ENCODE peak calls at places on chromosomes 1 and 21, in five cellular contexts. One of them, this sample, is unnamed.

GRCh38 chr1:86018311-86018923 is 138.2 kb downstream of the COL24A1 start:
- DNase-seq in neuronal stem cell: peak; percentile 26
- DNase-seq in IMR-90: peak; percentile 23
- DNase-seq in H9: no peak
- DNase-seq in mesenchymal stem cell: peak; percentile 49
- DNase-seq in this sample: peak; percentile 14

GRCh38 chr1:148309940-148310500 is 157.9 kb upstream of the NBPF11 start:
- DNase-seq in neuronal stem cell: no peak
- DNase-seq in IMR-90: no peak
- DNase-seq in H9: no peak
- DNase-seq in mesenchymal stem cell: no peak
- DNase-seq in this sample: no peak

GRCh38 chr1:66070491-66070890 is 277.8 kb downstream of the PDE4B start:
- DNase-seq in neuronal stem cell: no peak
- DNase-seq in IMR-90: no peak
- DNase-seq in H9: no peak
- DNase-seq in mesenchymal stem cell: no peak
- DNase-seq in this sample: no peak

GRCh38 chr1:81304187-81304586 is 496.5 kb upstream of the ADGRL2 start:
- DNase-seq in neuronal stem cell: no peak
- DNase-seq in IMR-90: peak; percentile 51
- DNase-seq in H9: no peak
- DNase-seq in mesenchymal stem cell: peak; percentile 72
- DNase-seq in this sample: no peak

GRCh38 chr1:77514871-77515776 is 167.3 kb downstream of the ZZZ3 start:
- DNase-seq in neuronal stem cell: no peak
- DNase-seq in IMR-90: peak; percentile 54
- DNase-seq in H9: peak; percentile 87
- DNase-seq in mesenchymal stem cell: peak; percentile 72
- DNase-seq in this sample: peak; percentile 89

GRCh38 chr1:19639999-19640362 is 4.1 kb upstream of the NBL1 start:
- DNase-seq in neuronal stem cell: no peak
- DNase-seq in IMR-90: peak; percentile 34
- DNase-seq in H9: no peak
- DNase-seq in mesenchymal stem cell: peak; percentile 51
- DNase-seq in this sample: no peak

GRCh38 chr21:38258803-38259485 is 2.2 kb downstream of the KCNJ15 start:
- DNase-seq in neuronal stem cell: no peak
- DNase-seq in IMR-90: peak; percentile 98
- DNase-seq in H9: no peak
- DNase-seq in mesenchymal stem cell: peak; percentile 68
- DNase-seq in this sample: peak; percentile 84

GRCh38 chr1:56400526-56400925 is 178.8 kb downstream of the PLPP3 start:
- DNase-seq in neuronal stem cell: no peak
- DNase-seq in IMR-90: no peak
- DNase-seq in H9: no peak
- DNase-seq in mesenchymal stem cell: no peak
- DNase-seq in this sample: no peak

GRCh38 chr1:51819810-51820209 is 58.7 kb downstream of the NRDC start:
- DNase-seq in neuronal stem cell: no peak
- DNase-seq in IMR-90: peak; percentile 31
- DNase-seq in H9: no peak
- DNase-seq in mesenchymal stem cell: no peak
- DNase-seq in this sample: no peak

GRCh38 chr1:150162582-150162861 is 12.8 kb downstream of the PLEKHO1 start:
- DNase-seq in neuronal stem cell: no peak
- DNase-seq in IMR-90: no peak
- DNase-seq in H9: no peak
- DNase-seq in mesenchymal stem cell: no peak
- DNase-seq in this sample: no peak
- H4K91ac ChIP-seq in neuronal stem cell: no peak overlapping the region
- H4K91ac ChIP-seq in IMR-90: peak overlapping the region; percentile 93
- H4K91ac ChIP-seq in H9: peak overlapping the region; percentile 16
- H4K91ac ChIP-seq in mesenchymal stem cell: peak overlapping the region; percentile 96
- H4K91ac ChIP-seq in this sample: peak overlapping the region; percentile 95

GRCh38 chr1:8165595-8166360 is 139.7 kb upstream of the ERRFI1 start:
- DNase-seq in neuronal stem cell: no peak
- DNase-seq in IMR-90: no peak
- DNase-seq in H9: peak; percentile 69
- DNase-seq in mesenchymal stem cell: no peak
- DNase-seq in this sample: no peak
- H4K91ac ChIP-seq in neuronal stem cell: peak overlapping the region; percentile 31
- H4K91ac ChIP-seq in IMR-90: no peak overlapping the region
- H4K91ac ChIP-seq in H9: no peak overlapping the region
- H4K91ac ChIP-seq in mesenchymal stem cell: peak overlapping the region; percentile 52
- H4K91ac ChIP-seq in this sample: peak overlapping the region; percentile 84

DNA sequence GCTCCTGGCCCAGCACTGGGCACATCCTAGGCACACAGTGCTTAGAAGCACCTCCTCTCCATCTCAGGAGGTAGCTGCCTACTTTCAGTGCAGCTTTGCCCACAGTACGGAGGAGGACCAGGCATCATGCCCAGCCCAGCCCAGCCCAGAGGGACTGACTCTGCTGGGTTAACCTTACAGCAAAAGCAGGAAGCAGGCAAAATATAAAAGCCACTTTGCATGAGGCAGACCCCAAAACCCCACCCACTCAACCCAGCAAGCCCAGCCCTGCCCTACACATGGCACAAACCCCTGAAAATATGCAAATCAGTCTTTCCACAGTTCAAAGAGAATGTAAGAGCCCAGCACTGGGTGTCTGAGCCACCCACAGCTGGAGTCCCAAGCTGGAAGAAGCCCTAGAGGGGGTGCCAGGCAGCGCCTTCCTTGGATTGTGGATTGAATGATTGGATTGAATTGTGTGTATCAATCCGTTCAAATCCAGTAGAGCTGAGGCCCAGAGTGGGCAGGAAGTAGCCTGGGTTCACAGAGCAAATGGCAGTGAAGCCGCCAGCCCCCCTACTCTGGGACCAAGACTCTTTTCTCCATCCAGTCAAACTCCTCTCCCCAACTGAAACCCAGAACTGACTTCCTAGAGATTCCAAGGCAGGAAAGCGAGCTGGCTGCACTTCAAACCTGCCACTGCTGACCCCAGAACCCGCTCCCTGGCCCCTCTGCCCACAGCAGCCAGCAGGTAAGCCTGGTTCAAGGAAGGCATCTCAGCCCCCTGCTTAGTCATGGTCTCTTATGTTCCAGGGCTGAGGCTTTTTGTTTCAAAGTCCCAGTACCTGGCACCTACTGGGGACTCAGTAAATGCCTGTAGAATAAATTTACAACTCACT is 117.7 kb downstream of the LACTBL1 start:
- DNase-seq in neuronal stem cell: no peak
- DNase-seq in IMR-90: no peak
- DNase-seq in H9: no peak
- DNase-seq in mesenchymal stem cell: no peak
- DNase-seq in this sample: no peak
- H4K91ac ChIP-seq in neuronal stem cell: no peak overlapping the region
- H4K91ac ChIP-seq in IMR-90: no peak overlapping the region
- H4K91ac ChIP-seq in H9: no peak overlapping the region
- H4K91ac ChIP-seq in mesenchymal stem cell: no peak overlapping the region
- H4K91ac ChIP-seq in this sample: no peak overlapping the region

DNA sequence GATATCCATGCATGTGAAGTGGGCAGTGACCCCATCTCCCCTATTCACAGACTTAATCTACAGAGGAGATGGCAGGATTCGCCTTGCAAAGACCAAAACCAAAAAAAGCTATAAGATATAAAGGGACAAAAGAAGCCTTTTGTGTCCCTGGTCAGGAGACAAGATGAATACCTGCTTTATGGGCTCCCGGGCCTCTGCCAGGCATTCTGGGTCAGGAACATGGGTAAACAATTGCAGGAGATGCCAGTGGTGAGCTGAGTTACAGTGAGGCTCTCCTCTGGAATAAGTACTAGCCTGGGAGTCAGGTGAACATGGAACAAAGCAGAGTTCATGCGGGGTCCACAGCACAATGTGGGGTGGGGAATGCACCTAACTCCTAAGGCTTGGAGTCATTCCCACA is 4.7 kb downstream of the SLC9A1 start:
- DNase-seq in neuronal stem cell: no peak
- DNase-seq in IMR-90: no peak
- DNase-seq in H9: no peak
- DNase-seq in mesenchymal stem cell: no peak
- DNase-seq in this sample: no peak
- H4K91ac ChIP-seq in neuronal stem cell: no peak overlapping the region
- H4K91ac ChIP-seq in IMR-90: no peak overlapping the region
- H4K91ac ChIP-seq in H9: no peak overlapping the region
- H4K91ac ChIP-seq in mesenchymal stem cell: no peak overlapping the region
- H4K91ac ChIP-seq in this sample: no peak overlapping the region

GRCh38 chr1:11523746-11524464 is 45.0 kb downstream of the DISP3 start:
- DNase-seq in neuronal stem cell: no peak
- DNase-seq in IMR-90: no peak
- DNase-seq in H9: no peak
- DNase-seq in mesenchymal stem cell: no peak
- DNase-seq in this sample: no peak
- H4K91ac ChIP-seq in neuronal stem cell: peak overlapping the region; percentile 30
- H4K91ac ChIP-seq in IMR-90: no peak overlapping the region
- H4K91ac ChIP-seq in H9: no peak overlapping the region
- H4K91ac ChIP-seq in mesenchymal stem cell: no peak overlapping the region
- H4K91ac ChIP-seq in this sample: no peak overlapping the region

GRCh38 chr1:74590288-74590687 is 77.9 kb upstream of the LRRC53 start:
- DNase-seq in neuronal stem cell: no peak
- DNase-seq in IMR-90: no peak
- DNase-seq in H9: no peak
- DNase-seq in mesenchymal stem cell: no peak
- DNase-seq in this sample: no peak

GRCh38 chr1:74587888-74588287 is 75.5 kb upstream of the LRRC53 start:
- DNase-seq in neuronal stem cell: no peak
- DNase-seq in IMR-90: no peak
- DNase-seq in H9: no peak
- DNase-seq in mesenchymal stem cell: no peak
- DNase-seq in this sample: no peak

GRCh38 chr1:74584185-74584584 is 71.8 kb upstream of the LRRC53 start:
- DNase-seq in neuronal stem cell: no peak
- DNase-seq in IMR-90: peak; percentile 0
- DNase-seq in H9: no peak
- DNase-seq in mesenchymal stem cell: peak; percentile 62
- DNase-seq in this sample: no peak

GRCh38 chr1:74583365-74583764 is 71.0 kb upstream of the LRRC53 start:
- DNase-seq in neuronal stem cell: no peak
- DNase-seq in IMR-90: no peak
- DNase-seq in H9: no peak
- DNase-seq in mesenchymal stem cell: no peak
- DNase-seq in this sample: no peak

DNA sequence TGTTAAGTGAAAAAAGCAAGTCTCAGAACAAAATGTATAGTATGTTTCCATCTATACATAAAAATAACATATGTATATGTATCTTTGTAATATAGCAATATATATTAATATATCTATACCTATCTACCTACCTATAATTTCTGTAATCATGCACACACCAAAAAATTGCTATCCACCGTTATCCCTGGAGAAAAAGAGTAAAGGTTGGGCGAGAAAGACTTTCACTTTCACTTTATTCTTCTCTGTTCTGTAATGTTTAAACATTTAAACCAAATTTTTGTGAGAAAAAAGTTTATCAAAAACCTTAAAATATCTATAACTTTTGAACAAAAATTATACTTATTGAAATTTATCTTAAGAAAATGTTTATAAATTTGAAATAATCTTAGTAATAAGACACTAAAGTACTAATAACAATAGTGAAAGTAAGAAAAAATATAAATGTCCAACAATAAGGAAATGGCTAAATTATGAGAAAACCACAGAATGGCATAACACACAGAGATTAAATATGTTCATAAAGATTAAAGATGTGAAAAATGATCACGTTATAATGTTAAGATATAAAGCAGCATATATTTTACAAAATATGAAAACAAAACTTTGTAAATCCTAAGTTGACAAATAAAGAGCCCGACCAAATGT is 74.0 kb upstream of the LRRC53 start:
- DNase-seq in neuronal stem cell: no peak
- DNase-seq in IMR-90: no peak
- DNase-seq in H9: no peak
- DNase-seq in mesenchymal stem cell: no peak
- DNase-seq in this sample: no peak
- H4K91ac ChIP-seq in neuronal stem cell: no peak overlapping the region
- H4K91ac ChIP-seq in IMR-90: no peak overlapping the region
- H4K91ac ChIP-seq in H9: no peak overlapping the region
- H4K91ac ChIP-seq in mesenchymal stem cell: no peak overlapping the region
- H4K91ac ChIP-seq in this sample: no peak overlapping the region

DNA sequence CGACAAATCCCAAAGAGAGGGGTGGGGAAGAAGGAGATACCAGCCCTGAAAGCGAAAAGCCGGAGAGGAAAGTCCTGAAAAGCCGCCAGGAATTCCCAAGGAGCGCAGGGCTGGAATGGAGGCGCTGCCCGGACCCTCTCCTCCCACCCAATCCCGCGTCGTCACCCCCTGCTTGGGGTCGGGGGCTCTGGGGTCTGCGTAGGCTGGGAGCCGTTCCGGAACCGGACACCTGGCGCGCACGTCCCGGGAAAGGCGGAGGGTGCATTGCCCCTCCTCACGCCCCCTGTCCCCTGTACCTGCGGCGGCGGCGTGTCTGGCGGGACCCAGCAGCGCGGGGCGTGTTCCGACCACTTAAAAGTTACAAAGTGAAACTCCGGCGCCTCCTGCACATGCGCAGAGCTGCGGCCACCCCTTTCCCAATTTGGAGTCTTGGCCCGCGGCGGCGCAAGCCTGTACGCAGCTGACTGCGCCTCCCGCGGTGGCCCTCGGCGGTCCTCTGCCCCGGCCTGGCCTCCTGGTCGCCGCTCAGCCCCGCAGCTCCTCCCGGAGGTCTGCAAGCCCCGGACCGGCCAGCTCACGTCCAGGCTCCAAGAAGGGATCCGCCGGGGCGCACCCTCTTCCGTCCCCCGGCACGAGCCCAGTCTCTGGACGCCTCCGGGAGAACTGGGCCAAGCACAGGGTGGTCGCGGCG is at the start of gene TMEM63A:
- DNase-seq in neuronal stem cell: peak; percentile 85
- DNase-seq in IMR-90: peak; percentile 76
- DNase-seq in H9: peak; percentile 91
- DNase-seq in mesenchymal stem cell: peak; percentile 86
- DNase-seq in this sample: peak; percentile 87
- H4K91ac ChIP-seq in neuronal stem cell: no peak within 1 kb of the TSS
- H4K91ac ChIP-seq in IMR-90: peak within 1 kb of the TSS; percentile 75
- H4K91ac ChIP-seq in H9: peak within 1 kb of the TSS; percentile 33
- H4K91ac ChIP-seq in mesenchymal stem cell: peak within 1 kb of the TSS; percentile 87
- H4K91ac ChIP-seq in this sample: peak within 1 kb of the TSS; percentile 96

GRCh38 chr1:161132410-161133219 is at the start of gene DEDD:
- DNase-seq in neuronal stem cell: peak; percentile 95
- DNase-seq in IMR-90: peak; percentile 96
- DNase-seq in H9: peak; percentile 96
- DNase-seq in mesenchymal stem cell: peak; percentile 98
- DNase-seq in this sample: peak; percentile 95
- H4K91ac ChIP-seq in neuronal stem cell: no peak within 1 kb of the TSS
- H4K91ac ChIP-seq in IMR-90: peak within 1 kb of the TSS; percentile 94
- H4K91ac ChIP-seq in H9: no peak within 1 kb of the TSS
- H4K91ac ChIP-seq in mesenchymal stem cell: peak within 1 kb of the TSS; percentile 62
- H4K91ac ChIP-seq in this sample: peak within 1 kb of the TSS; percentile 99

DNA sequence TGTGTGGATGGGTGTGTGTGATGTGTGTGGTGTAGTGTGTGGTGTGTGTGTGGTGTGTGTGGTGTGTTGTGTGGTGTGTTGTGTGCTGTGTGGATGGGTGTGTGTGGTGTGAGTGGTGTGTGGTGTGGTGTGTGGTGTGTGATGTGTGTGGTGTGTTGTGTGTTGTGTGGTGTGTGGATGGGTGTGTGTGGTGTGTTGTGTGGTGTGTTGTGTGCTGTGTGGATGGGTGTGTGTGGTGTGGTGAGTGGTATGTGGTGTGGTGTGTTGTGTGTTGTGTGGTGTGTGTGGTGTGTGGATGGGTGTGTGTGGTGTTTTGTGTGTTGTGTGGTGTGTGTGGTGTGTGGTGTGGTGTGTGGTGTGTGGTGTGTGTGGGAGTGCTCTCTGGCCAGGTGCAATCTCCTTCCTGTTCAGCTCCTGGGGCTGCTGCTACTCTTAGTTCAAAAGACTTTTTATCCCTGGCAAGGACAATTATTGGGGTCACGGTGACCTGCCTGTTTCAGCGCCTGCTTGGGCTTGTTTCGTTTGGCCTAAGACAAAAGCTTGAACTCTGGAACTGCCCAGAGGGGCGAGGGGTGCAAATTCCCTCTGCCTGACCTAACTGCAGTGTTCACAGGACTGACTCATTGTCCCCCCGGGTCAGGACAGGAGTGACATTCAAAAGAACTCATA is 101.2 kb downstream of the UBIAD1 start:
- DNase-seq in neuronal stem cell: no peak
- DNase-seq in IMR-90: no peak
- DNase-seq in H9: no peak
- DNase-seq in mesenchymal stem cell: peak; percentile 2
- DNase-seq in this sample: no peak
- H4K91ac ChIP-seq in neuronal stem cell: peak overlapping the region; percentile 89
- H4K91ac ChIP-seq in IMR-90: no peak overlapping the region
- H4K91ac ChIP-seq in H9: no peak overlapping the region
- H4K91ac ChIP-seq in mesenchymal stem cell: no peak overlapping the region
- H4K91ac ChIP-seq in this sample: no peak overlapping the region

This sample was measured in trophoblast cell.